ENCODE peak calls at places on chromosomes 12 and 14, in four cellular contexts. L is GM13976, O is HL-60, M is GM06990. K is an unnamed sample.

GRCh38 chr14:104998801-104999200 is 13.2 kb downstream of the CLBA1 start:
- DNase-seq in M (no peak), O (no peak), L (no peak), K (no peak)

GRCh38 chr14:65173973-65174693 is 71.8 kb upstream of the MAX start:
- DNase-seq in O (no peak), M (no peak), L (no peak), K (no peak)

GRCh38 chr12:51368640-51369517 is 22.3 kb downstream of the GALNT6 start:
- DNase-seq in O (peak), M (peak), L (peak), K (peak)

GRCh38 chr14:98234208-98234607 is 1037.8 kb downstream of the BCL11B start:
- DNase-seq in L (no peak), O (no peak), M (no peak), K (no peak)

GRCh38 chr14:68681256-68681655 is 111.6 kb downstream of the ZFP36L1 start:
- DNase-seq in O (no peak), M (no peak), L (no peak), K (no peak)

GRCh38 chr12:122227341-122227740 is 1.5 kb upstream of the DIABLO start:
- DNase-seq in O (no peak), L (no peak), M (no peak), K (no peak)

GRCh38 chr12:27580561-27581330 is 56.7 kb downstream of the PPFIBP1 start:
- DNase-seq in L (no peak), M (no peak), O (no peak), K (no peak)

GRCh38 chr14:99755629-99756603 is 37.3 kb upstream of the EML1 start:
- DNase-seq in L (no peak), O (no peak), M (no peak), K (no peak)

GRCh38 chr12:52920937-52921336 is 16.1 kb upstream of the KRT8 start:
- DNase-seq in L (no peak), O (no peak), M (no peak), K (no peak)

GRCh38 chr14:21072102-21072501 is 2.0 kb downstream of the ARHGEF40 start:
- DNase-seq in L (peak), M (no peak), O (peak), K (no peak)

GRCh38 chr12:130013771-130014484 is 110.1 kb upstream of the TMEM132D start:
- DNase-seq in L (peak), M (peak), O (peak), K (no peak)

GRCh38 chr12:21169878-21170472 is 39.0 kb downstream of the SLCO1B1 start:
- DNase-seq in O (peak), M (peak), L (peak), K (peak)

GRCh38 chr14:90204516-90204915 is 51.8 kb upstream of the PSMC1 start:
- DNase-seq in L (no peak), M (no peak), O (no peak), K (no peak)

GRCh38 chr12:114777052-114777451 is 93.1 kb upstream of the TBX3 start:
- DNase-seq in O (no peak), L (no peak), M (no peak), K (no peak)

GRCh38 chr14:104746951-104747481 is 5.9 kb upstream of the SIVA1 start:
- DNase-seq in M (no peak), O (no peak), L (no peak), K (no peak)

GRCh38 chr12:19239616-19240234 is 110.2 kb downstream of the PLEKHA5 start:
- DNase-seq in O (no peak), L (no peak), M (no peak), K (no peak)

GRCh38 chr14:95133282-95133681 is 24.0 kb downstream of the DICER1 start:
- DNase-seq in L (no peak), O (no peak), M (no peak), K (no peak)

GRCh38 chr14:24279301-24280186 is 8.1 kb upstream of the RABGGTA start:
- DNase-seq in M (peak), O (peak), L (no peak), K (no peak)

GRCh38 chr14:34978444-34978843 is 4.3 kb upstream of the SRP54 start:
- DNase-seq in M (no peak), L (no peak), O (no peak), K (no peak)

GRCh38 chr12:123363743-123364531 is 710 bp downstream of the SBNO1 start:
- DNase-seq in M (peak), L (peak), O (peak), K (peak)

GRCh38 chr14:22634233-22634632 is 9.9 kb downstream of the OR6J1 start:
- DNase-seq in L (no peak), M (no peak), O (no peak), K (no peak)

GRCh38 chr14:58978336-58978735 is 210.1 kb upstream of the DAAM1 start:
- DNase-seq in M (no peak), O (no peak), L (no peak), K (no peak)

GRCh38 chr12:81863406-81863805 is 104.3 kb upstream of the PPFIA2 start:
- DNase-seq in M (no peak), O (no peak), L (no peak), K (no peak)

GRCh38 chr12:18723752-18724151 is 14.1 kb downstream of the PLCZ1 start:
- DNase-seq in L (no peak), M (no peak), O (no peak), K (no peak)

GRCh38 chr12:108642269-108642870 is 8.7 kb upstream of the SELPLG start:
- DNase-seq in O (no peak), M (no peak), L (no peak), K (no peak)

GRCh38 chr14:22471545-22472121 is 117.4 kb downstream of the DAD1 start:
- DNase-seq in O (peak), L (no peak), M (no peak), K (peak)

GRCh38 chr14:102338724-102339123 is 19.2 kb downstream of the ZNF839 start:
- DNase-seq in M (no peak), L (no peak), O (no peak), K (no peak)

GRCh38 chr14:34750670-34751069 is 36.3 kb upstream of the CFL2 start:
- DNase-seq in M (no peak), O (no peak), L (no peak), K (no peak)

GRCh38 chr14:26841920-26842741 is 244.3 kb upstream of the NOVA1 start:
- DNase-seq in O (no peak), L (no peak), M (no peak), K (no peak)

GRCh38 chr12:127334924-127335644 is 931.9 kb upstream of the TMEM132C start:
- DNase-seq in L (no peak), O (no peak), M (no peak), K (no peak)

GRCh38 chr14:53491256-53491905 is 338.3 kb upstream of the DDHD1 start:
- DNase-seq in L (no peak), M (no peak), O (no peak), K (no peak)

GRCh38 chr14:22602011-22602410 is 3.9 kb downstream of the ABHD4 start:
- DNase-seq in M (no peak), O (no peak), L (no peak), K (no peak)

GRCh38 chr12:124506145-124506831 is 61.1 kb downstream of the NCOR2 start:
- DNase-seq in M (no peak), O (peak), L (no peak), K (no peak)

GRCh38 chr12:105235299-105235746 is 651 bp downstream of the APPL2 start:
- DNase-seq in O (no peak), L (no peak), M (no peak), K (no peak)

GRCh38 chr12:122996621-122997342 is 16.3 kb downstream of the ARL6IP4 start:
- DNase-seq in O (no peak), M (no peak), L (no peak), K (no peak)

GRCh38 chr14:69941768-69942742 is 62.8 kb downstream of the SMOC1 start:
- DNase-seq in L (no peak), M (no peak), O (no peak), K (no peak)
- TF ChIP-seq CTCF in L (no peak), M (no peak), O (no peak), K (no peak)

GRCh38 chr14:97013878-97014277 is 216.7 kb downstream of the VRK1 start:
- DNase-seq in M (no peak), O (no peak), L (no peak), K (no peak)

GRCh38 chr14:97005908-97006307 is 208.7 kb downstream of the VRK1 start:
- DNase-seq in L (no peak), M (no peak), O (no peak), K (no peak)

GRCh38 chr14:97010491-97011160 is 213.4 kb downstream of the VRK1 start:
- DNase-seq in O (no peak), M (no peak), L (no peak), K (no peak)
- TF ChIP-seq CTCF in O (no peak), M (peak), L (peak), K (no peak)

GRCh38 chr14:50060871-50061663 is 55.3 kb downstream of the VCPKMT start:
- DNase-seq in M (peak), L (peak), O (peak), K (peak)

GRCh38 chr14:50063876-50064420 is 52.4 kb downstream of the VCPKMT start:
- DNase-seq in O (no peak), M (no peak), L (no peak), K (no peak)

GRCh38 chr14:50064993-50065392 is 51.4 kb downstream of the VCPKMT start:
- DNase-seq in M (peak), O (peak), L (peak), K (no peak)

GRCh38 chr14:50061664-50062437 is 54.5 kb downstream of the VCPKMT start:
- DNase-seq in O (peak), L (peak), M (peak), K (peak)

DNA sequence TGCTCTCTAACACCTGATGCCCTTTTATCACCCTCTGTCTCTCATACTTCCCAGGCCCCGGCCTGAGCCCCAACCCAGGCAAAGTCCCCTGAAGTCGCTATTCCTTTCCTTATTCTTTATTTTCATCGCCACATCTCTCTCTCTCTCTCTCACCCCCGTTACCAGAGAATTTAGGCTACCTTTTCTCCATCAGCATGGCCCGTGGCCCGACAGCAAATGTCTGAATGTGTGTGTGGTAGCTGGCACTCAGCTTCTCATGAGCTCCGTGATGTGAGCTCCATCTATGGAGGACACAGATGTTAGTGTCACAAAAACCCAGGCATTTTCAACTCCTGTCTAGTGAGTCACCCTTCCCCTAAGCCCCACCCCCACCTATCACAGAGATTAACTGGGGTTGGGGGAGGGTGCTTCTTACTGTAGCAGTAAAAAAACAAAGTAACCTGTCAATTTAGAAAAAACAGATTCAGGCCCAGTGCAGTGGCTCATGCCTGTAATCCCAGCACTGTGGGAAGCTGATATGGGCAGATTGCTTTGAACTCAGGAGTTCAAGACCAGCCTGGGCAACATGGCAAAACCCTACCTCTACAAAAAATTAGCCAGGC is 53.8 kb downstream of the VCPKMT start:
- DNase-seq in M (no peak), O (no peak), L (peak), K (no peak)
- TF ChIP-seq CTCF in M (peak), O (no peak), L (no peak), K (no peak)

DNA sequence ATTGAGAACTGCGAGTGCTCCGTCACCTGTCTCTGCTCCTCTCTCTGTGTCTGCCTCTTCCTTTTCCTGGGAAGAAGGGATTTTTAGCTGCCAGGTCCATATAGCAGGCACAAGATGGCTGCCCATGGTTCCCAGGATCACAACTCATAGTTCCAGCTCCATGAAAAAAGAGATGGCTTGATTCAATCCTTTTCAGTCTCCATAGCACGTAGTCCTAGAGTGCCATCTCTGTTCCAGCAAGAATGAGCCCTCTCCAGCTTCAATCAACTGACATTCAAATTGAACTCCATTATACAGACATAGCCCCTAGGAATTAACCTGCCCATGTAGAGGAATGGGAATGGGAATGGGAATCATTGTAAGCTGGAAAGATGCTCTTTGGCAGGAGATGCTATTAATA is 34.7 kb upstream of the RTRAF start:
- DNase-seq in L (no peak), M (no peak), O (no peak), K (no peak)
- TF ChIP-seq CTCF in L (no peak), M (no peak), O (no peak), K (no peak)

DNA sequence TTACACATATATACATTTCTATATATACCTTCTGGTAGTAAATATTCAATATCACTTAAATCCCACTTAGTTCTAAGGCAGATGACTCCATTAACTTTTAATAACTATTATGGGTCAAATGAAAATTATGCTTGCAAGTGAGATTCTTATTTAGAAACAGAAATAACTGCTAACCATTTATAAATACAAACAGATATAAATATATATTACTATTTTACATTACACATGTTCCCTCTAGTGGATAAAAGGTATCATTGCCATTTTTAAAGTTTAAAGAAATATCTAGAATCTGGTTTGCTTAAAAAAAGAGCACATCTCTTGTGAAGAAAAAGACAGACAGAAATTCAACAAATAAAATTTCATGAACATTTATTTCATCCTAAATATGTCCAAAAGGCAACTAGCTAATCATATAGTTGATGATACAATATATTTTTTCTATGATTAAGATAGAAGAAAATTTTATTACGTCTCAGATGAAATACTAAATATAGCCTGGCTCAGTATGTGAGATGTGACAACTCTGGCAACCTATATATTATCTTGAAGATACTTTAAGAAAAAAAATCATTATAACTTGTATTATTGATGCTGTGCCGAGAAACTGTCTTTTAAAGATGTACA is 11.7 kb upstream of the RAD51AP1 start:
- DNase-seq in M (peak), O (no peak), L (peak), K (no peak)
- TF ChIP-seq CTCF in M (peak), O (no peak), L (no peak), K (peak)

DNA sequence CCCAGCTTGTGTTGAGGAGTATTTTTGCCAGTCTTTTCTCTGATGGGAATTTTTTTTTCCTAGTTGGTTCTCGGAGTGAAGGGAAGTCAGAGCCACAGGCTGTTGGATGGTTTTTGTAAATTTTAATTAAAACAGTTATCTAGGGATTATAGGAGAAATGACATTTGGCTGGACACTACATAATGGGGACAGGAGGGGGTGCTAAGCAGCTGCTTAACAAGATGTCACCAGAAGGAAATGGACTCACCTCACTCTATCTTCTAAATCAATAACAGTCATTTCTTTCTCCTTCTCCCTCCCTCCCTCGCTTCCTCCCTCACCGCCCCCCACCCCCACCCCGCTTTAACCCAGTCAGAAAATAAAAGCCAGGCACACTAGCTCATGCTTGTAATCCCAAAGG is 93.4 kb upstream of the TMEM233 start:
- DNase-seq in O (no peak), M (no peak), L (no peak), K (no peak)
- TF ChIP-seq CTCF in O (no peak), M (no peak), L (no peak), K (no peak)

GRCh38 chr12:98646165-98646764 is 1.2 kb downstream of the APAF1 start:
- DNase-seq in M (no peak), O (peak), L (no peak), K (no peak)

GRCh38 chr12:98644712-98645571 is at the start of the genes APAF1 and IKBIP:
- DNase-seq in O (peak), L (peak), M (peak), K (peak)

GRCh38 chr12:98639526-98639925 is 5.1 kb downstream of the IKBIP start:
- DNase-seq in L (no peak), O (no peak), M (no peak), K (no peak)

GRCh38 chr12:98645572-98646067 is 530 bp downstream of the APAF1 start:
- DNase-seq in L (no peak), M (no peak), O (peak), K (no peak)

GRCh38 chr12:98644433-98644711 is 216 bp downstream of the IKBIP start:
- DNase-seq in L (peak), M (no peak), O (no peak), K (peak)
- TF ChIP-seq CTCF in L (no peak), M (peak), O (no peak), K (no peak)

DNA sequence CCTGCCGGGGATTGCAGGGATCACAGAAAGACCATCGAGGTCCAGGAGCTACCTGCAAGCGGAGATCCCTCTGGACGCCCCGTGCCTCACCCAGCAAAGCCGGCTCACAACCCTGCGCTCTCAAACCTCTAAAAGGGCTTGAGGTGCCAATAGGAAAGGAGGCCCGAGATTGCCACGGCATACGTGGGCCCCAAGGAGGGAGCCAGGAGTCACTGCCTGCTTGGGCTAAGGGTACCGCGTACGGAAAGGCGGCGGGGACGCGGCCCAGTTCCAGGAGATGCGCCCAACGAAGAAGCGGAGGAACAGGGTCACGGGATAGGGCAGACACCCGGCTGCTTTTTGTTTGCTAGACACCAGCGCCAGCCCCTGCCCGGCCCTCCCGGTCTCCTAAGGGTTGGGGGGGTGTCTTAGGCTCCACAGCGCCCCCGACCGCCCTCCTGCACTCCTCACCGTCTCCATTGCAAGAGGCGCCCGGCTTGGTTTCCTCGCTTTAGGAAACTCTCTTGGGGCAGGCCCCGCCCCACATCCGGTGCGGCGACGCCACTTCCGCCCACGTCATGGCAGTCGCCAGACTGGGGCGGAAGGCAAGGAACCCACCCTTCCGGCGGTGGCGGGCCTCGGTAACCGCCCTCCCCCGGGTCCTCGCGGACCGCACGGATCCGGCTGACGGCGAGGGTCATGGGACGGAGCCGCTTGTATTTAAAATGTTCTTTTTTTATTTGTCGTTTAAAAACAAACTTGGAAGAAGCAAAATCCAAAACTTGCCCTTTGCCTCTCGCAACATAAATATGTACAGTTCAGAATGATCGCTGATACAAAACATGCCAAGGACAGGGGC is at the start of gene PRKAG1:
- DNase-seq in L (peak), O (peak), M (peak), K (peak)
- TF ChIP-seq CTCF in L (peak), O (no peak), M (peak), K (no peak)